ENCODE peak calls at places on chromosomes 7 and 10, in nine cellular contexts. B, T, Z, E, F, P, W, N and U are unnamed samples.

GRCh38 chr7:130432886-130433285 is 7.9 kb downstream of the CEP41 start:
- DNase-seq in T (no peak), E (no peak), B (no peak), Z (no peak), W (no peak), P (no peak), N (no peak), F (no peak), U (no peak)

GRCh38 chr7:337567-337951 is 47.6 kb downstream of the FOXL3 start:
- DNase-seq in Z (no peak), F (no peak), B (no peak), N (no peak), T (no peak), E (no peak), P (no peak), W (no peak), U (no peak)

GRCh38 chr10:94053639-94053932 is 59.9 kb downstream of the PLCE1 start:
- DNase-seq in E (no peak), B (no peak), Z (no peak), P (no peak), F (no peak), T (no peak), N (no peak), W (no peak), U (no peak)

GRCh38 chr7:25739096-25739495 is 412.9 kb upstream of the NFE2L3 start:
- DNase-seq in E (no peak), W (no peak), P (no peak), Z (no peak), B (no peak), F (no peak), N (no peak), T (no peak), U (no peak)

GRCh38 chr7:13835442-13835841 is 154.0 kb downstream of the ETV1 start:
- DNase-seq in W (no peak), T (no peak), E (no peak), P (no peak), F (no peak), Z (no peak), B (no peak), N (no peak), U (no peak)

GRCh38 chr10:15329437-15329836 is 41.7 kb downstream of the FAM171A1 start:
- DNase-seq in T (no peak), P (no peak), E (no peak), N (no peak), F (no peak), W (no peak), Z (no peak), B (no peak), U (no peak)

GRCh38 chr10:3528823-3529222 is 256.2 kb downstream of the KLF6 start:
- DNase-seq in T (no peak), N (no peak), F (no peak), Z (no peak), P (no peak), B (no peak), W (no peak), E (no peak), U (no peak)

GRCh38 chr7:133481676-133482075 is 228.8 kb downstream of the EXOC4 start:
- DNase-seq in P (no peak), W (no peak), B (no peak), Z (no peak), N (no peak), F (peak), T (no peak), E (no peak), U (no peak)

GRCh38 chr7:123865517-123866117 is 20.6 kb downstream of the HYAL4 start:
- DNase-seq in F (peak), B (peak), N (peak), E (peak), W (peak), Z (peak), T (peak), P (peak), U (peak)

GRCh38 chr10:12943425-12943824 is 58.1 kb downstream of the CCDC3 start:
- DNase-seq in W (no peak), N (no peak), Z (no peak), F (no peak), E (no peak), T (no peak), B (no peak), P (no peak), U (no peak)

GRCh38 chr10:99370993-99371392 is 41.8 kb downstream of the CNNM1 start:
- DNase-seq in E (peak), W (peak), Z (no peak), T (no peak), P (no peak), N (peak), B (peak), F (no peak), U (no peak)

GRCh38 chr7:99829520-99830160 is 1.8 kb downstream of the CYP3A43 start:
- DNase-seq in W (no peak), E (no peak), Z (no peak), T (no peak), F (no peak), B (peak), P (no peak), N (no peak), U (no peak)

GRCh38 chr10:6576326-6576725 is 3.8 kb downstream of the PRKCQ start:
- DNase-seq in P (no peak), E (no peak), W (no peak), Z (no peak), N (no peak), B (no peak), T (no peak), F (no peak), U (no peak)

GRCh38 chr10:132193907-132194552 is 7.3 kb downstream of the DPYSL4 start:
- DNase-seq in N (no peak), Z (peak), T (no peak), F (no peak), B (no peak), E (no peak), W (peak), P (no peak), U (no peak)

GRCh38 chr7:45893996-45894664 is 5.8 kb downstream of the IGFBP1 start:
- DNase-seq in F (no peak), Z (no peak), P (no peak), N (no peak), E (no peak), W (no peak), T (no peak), B (no peak), U (no peak)

GRCh38 chr7:107332488-107333269 is 137.2 kb upstream of the GPR22 start:
- DNase-seq in P (no peak), T (no peak), E (no peak), W (peak), Z (no peak), N (no peak), F (no peak), B (no peak), U (no peak)

GRCh38 chr10:11685787-11686218 is 56.4 kb upstream of the ECHDC3 start:
- DNase-seq in N (no peak), E (peak), P (peak), T (peak), B (peak), W (peak), Z (peak), F (peak), U (no peak)

GRCh38 chr7:109322833-109323232 is 753.2 kb downstream of the DNAJB9 start:
- DNase-seq in P (no peak), B (no peak), Z (no peak), T (no peak), W (peak), N (no peak), F (no peak), E (no peak), U (no peak)
- TF ChIP-seq CTCF in P (no peak), B (no peak), Z (no peak), T (no peak), W (no peak), N (no peak), F (no peak), E (no peak), U (no peak)

GRCh38 chr7:88357794-88358533 is 51.3 kb upstream of the STEAP4 start:
- DNase-seq in E (peak), F (no peak), P (no peak), W (peak), N (no peak), Z (no peak), T (no peak), B (no peak), U (no peak)
- TF ChIP-seq CTCF in E (peak), F (peak), P (no peak), W (peak), N (no peak), Z (no peak), T (peak), B (peak), U (peak)

GRCh38 chr10:118459642-118460193 is 117.6 kb upstream of the FAM204A start:
- DNase-seq in F (peak), W (peak), Z (peak), E (peak), P (peak), N (peak), B (peak), T (peak), U (peak)
- TF ChIP-seq CTCF in F (peak), W (peak), Z (peak), E (peak), P (no peak), N (peak), B (peak), T (peak), U (peak)

GRCh38 chr10:27369832-27370231 is 129.2 kb upstream of the ACBD5 start:
- DNase-seq in F (no peak), T (no peak), P (no peak), E (no peak), B (no peak), N (no peak), W (peak), Z (no peak), U (no peak)
- TF ChIP-seq CTCF in F (no peak), T (no peak), P (no peak), E (no peak), B (no peak), N (peak), W (peak), Z (no peak), U (peak)

GRCh38 chr7:19017374-19017773 is 100.1 kb downstream of the TWIST1 start:
- DNase-seq in T (no peak), Z (no peak), E (no peak), N (no peak), B (no peak), F (no peak), P (no peak), W (no peak), U (no peak)
- TF ChIP-seq CTCF in T (no peak), Z (no peak), E (no peak), N (peak), B (no peak), F (no peak), P (no peak), W (no peak), U (peak)

GRCh38 chr7:116671681-116672595 is at the start of gene MET:
- DNase-seq in N (peak), Z (peak), P (peak), B (peak), T (peak), E (peak), F (peak), W (no peak), U (peak)
- TF ChIP-seq CTCF in N (no peak), Z (no peak), P (peak), B (peak), T (peak), E (peak), F (peak), W (no peak), U (peak)